ENCODE peak calls at places on chromosomes 7 and 10, in six cellular contexts. One of them, this sample, is unnamed.

GRCh38 chr7:51950811-51951210 is 634.2 kb upstream of the COBL start:
- DNase-seq in GM20000: no peak
- DNase-seq in HFFc6: no peak
- DNase-seq in AG20443: no peak
- DNase-seq in activated CD4-positive, alpha-beta T cell treated with anti-CD3 and anti-CD28 coated beads for 24 hours: no peak
- DNase-seq in activated CD4-positive, alpha-beta memory T cell treated with anti-CD3 and anti-CD28 coated beads, Interleukin-2, amount 10 ng/mL, durations not matched to agents 7 days and 5 days: no peak
- DNase-seq in this sample: peak

GRCh38 chr7:7164590-7164989 is 17.8 kb upstream of the C1GALT1 start:
- DNase-seq in GM20000: no peak
- DNase-seq in activated CD4-positive, alpha-beta T cell treated with anti-CD3 and anti-CD28 coated beads for 24 hours: no peak
- DNase-seq in AG20443: no peak
- DNase-seq in activated CD4-positive, alpha-beta memory T cell treated with anti-CD3 and anti-CD28 coated beads, Interleukin-2, amount 10 ng/mL, durations not matched to agents 7 days and 5 days: no peak
- DNase-seq in HFFc6: no peak
- DNase-seq in this sample: no peak

GRCh38 chr10:69389827-69390490 is 26.8 kb downstream of the TACR2 start:
- DNase-seq in activated CD4-positive, alpha-beta T cell treated with anti-CD3 and anti-CD28 coated beads for 24 hours: no peak
- DNase-seq in HFFc6: no peak
- DNase-seq in activated CD4-positive, alpha-beta memory T cell treated with anti-CD3 and anti-CD28 coated beads, Interleukin-2, amount 10 ng/mL, durations not matched to agents 7 days and 5 days: peak
- DNase-seq in AG20443: peak
- DNase-seq in GM20000: no peak
- DNase-seq in this sample: no peak

GRCh38 chr7:133480868-133481267 is 228.0 kb downstream of the EXOC4 start:
- DNase-seq in GM20000: no peak
- DNase-seq in AG20443: no peak
- DNase-seq in HFFc6: no peak
- DNase-seq in activated CD4-positive, alpha-beta memory T cell treated with anti-CD3 and anti-CD28 coated beads, Interleukin-2, amount 10 ng/mL, durations not matched to agents 7 days and 5 days: no peak
- DNase-seq in activated CD4-positive, alpha-beta T cell treated with anti-CD3 and anti-CD28 coated beads for 24 hours: no peak
- DNase-seq in this sample: no peak

GRCh38 chr7:2004841-2005351 is 227.8 kb downstream of the MAD1L1 start:
- DNase-seq in activated CD4-positive, alpha-beta memory T cell treated with anti-CD3 and anti-CD28 coated beads, Interleukin-2, amount 10 ng/mL, durations not matched to agents 7 days and 5 days: no peak
- DNase-seq in GM20000: no peak
- DNase-seq in activated CD4-positive, alpha-beta T cell treated with anti-CD3 and anti-CD28 coated beads for 24 hours: no peak
- DNase-seq in AG20443: no peak
- DNase-seq in HFFc6: no peak
- DNase-seq in this sample: no peak

GRCh38 chr7:17524746-17525145 is 226.3 kb downstream of the AHR start:
- DNase-seq in AG20443: no peak
- DNase-seq in GM20000: no peak
- DNase-seq in HFFc6: peak
- DNase-seq in activated CD4-positive, alpha-beta T cell treated with anti-CD3 and anti-CD28 coated beads for 24 hours: no peak
- DNase-seq in activated CD4-positive, alpha-beta memory T cell treated with anti-CD3 and anti-CD28 coated beads, Interleukin-2, amount 10 ng/mL, durations not matched to agents 7 days and 5 days: no peak
- DNase-seq in this sample: no peak

GRCh38 chr10:25564351-25564750 is 369.7 kb upstream of the MYO3A start:
- DNase-seq in activated CD4-positive, alpha-beta memory T cell treated with anti-CD3 and anti-CD28 coated beads, Interleukin-2, amount 10 ng/mL, durations not matched to agents 7 days and 5 days: no peak
- DNase-seq in activated CD4-positive, alpha-beta T cell treated with anti-CD3 and anti-CD28 coated beads for 24 hours: no peak
- DNase-seq in GM20000: no peak
- DNase-seq in HFFc6: no peak
- DNase-seq in AG20443: no peak
- DNase-seq in this sample: no peak

GRCh38 chr7:94041529-94041928 is 37.4 kb upstream of the BET1 start:
- DNase-seq in activated CD4-positive, alpha-beta T cell treated with anti-CD3 and anti-CD28 coated beads for 24 hours: no peak
- DNase-seq in HFFc6: peak
- DNase-seq in AG20443: no peak
- DNase-seq in activated CD4-positive, alpha-beta memory T cell treated with anti-CD3 and anti-CD28 coated beads, Interleukin-2, amount 10 ng/mL, durations not matched to agents 7 days and 5 days: no peak
- DNase-seq in GM20000: no peak
- DNase-seq in this sample: no peak

GRCh38 chr10:119643306-119644214 is 7.6 kb upstream of the BAG3 start:
- DNase-seq in activated CD4-positive, alpha-beta T cell treated with anti-CD3 and anti-CD28 coated beads for 24 hours: no peak
- DNase-seq in HFFc6: peak
- DNase-seq in GM20000: no peak
- DNase-seq in activated CD4-positive, alpha-beta memory T cell treated with anti-CD3 and anti-CD28 coated beads, Interleukin-2, amount 10 ng/mL, durations not matched to agents 7 days and 5 days: no peak
- DNase-seq in AG20443: peak
- DNase-seq in this sample: no peak

GRCh38 chr7:77765906-77766800 is 32.1 kb downstream of the TMEM60 start:
- DNase-seq in GM20000: no peak
- DNase-seq in HFFc6: peak
- DNase-seq in AG20443: no peak
- DNase-seq in activated CD4-positive, alpha-beta T cell treated with anti-CD3 and anti-CD28 coated beads for 24 hours: no peak
- DNase-seq in activated CD4-positive, alpha-beta memory T cell treated with anti-CD3 and anti-CD28 coated beads, Interleukin-2, amount 10 ng/mL, durations not matched to agents 7 days and 5 days: no peak
- DNase-seq in this sample: no peak

GRCh38 chr7:74657692-74658170 is at the start of gene GTF2I:
- DNase-seq in GM20000: no peak
- DNase-seq in HFFc6: no peak
- DNase-seq in activated CD4-positive, alpha-beta memory T cell treated with anti-CD3 and anti-CD28 coated beads, Interleukin-2, amount 10 ng/mL, durations not matched to agents 7 days and 5 days: no peak
- DNase-seq in activated CD4-positive, alpha-beta T cell treated with anti-CD3 and anti-CD28 coated beads for 24 hours: peak
- DNase-seq in AG20443: no peak
- DNase-seq in this sample: peak

GRCh38 chr7:104096683-104097082 is 107.2 kb upstream of the RELN start:
- DNase-seq in activated CD4-positive, alpha-beta memory T cell treated with anti-CD3 and anti-CD28 coated beads, Interleukin-2, amount 10 ng/mL, durations not matched to agents 7 days and 5 days: no peak
- DNase-seq in GM20000: no peak
- DNase-seq in AG20443: peak
- DNase-seq in HFFc6: peak
- DNase-seq in activated CD4-positive, alpha-beta T cell treated with anti-CD3 and anti-CD28 coated beads for 24 hours: no peak
- DNase-seq in this sample: peak

GRCh38 chr10:59687657-59688056 is 22.0 kb downstream of the SLC16A9 start:
- DNase-seq in HFFc6: no peak
- DNase-seq in AG20443: no peak
- DNase-seq in GM20000: no peak
- DNase-seq in activated CD4-positive, alpha-beta T cell treated with anti-CD3 and anti-CD28 coated beads for 24 hours: no peak
- DNase-seq in activated CD4-positive, alpha-beta memory T cell treated with anti-CD3 and anti-CD28 coated beads, Interleukin-2, amount 10 ng/mL, durations not matched to agents 7 days and 5 days: no peak
- DNase-seq in this sample: no peak

GRCh38 chr10:124917168-124917938 is 24.6 kb upstream of the ZRANB1 start:
- DNase-seq in HFFc6: peak
- DNase-seq in AG20443: peak
- DNase-seq in activated CD4-positive, alpha-beta T cell treated with anti-CD3 and anti-CD28 coated beads for 24 hours: no peak
- DNase-seq in GM20000: peak
- DNase-seq in activated CD4-positive, alpha-beta memory T cell treated with anti-CD3 and anti-CD28 coated beads, Interleukin-2, amount 10 ng/mL, durations not matched to agents 7 days and 5 days: peak
- DNase-seq in this sample: peak

GRCh38 chr7:81484266-81484665 is 285.6 kb downstream of the HGF start:
- DNase-seq in AG20443: peak
- DNase-seq in activated CD4-positive, alpha-beta T cell treated with anti-CD3 and anti-CD28 coated beads for 24 hours: no peak
- DNase-seq in activated CD4-positive, alpha-beta memory T cell treated with anti-CD3 and anti-CD28 coated beads, Interleukin-2, amount 10 ng/mL, durations not matched to agents 7 days and 5 days: no peak
- DNase-seq in HFFc6: peak
- DNase-seq in GM20000: no peak
- DNase-seq in this sample: no peak

GRCh38 chr10:84605802-84606201 is 277.4 kb downstream of the CCSER2 start:
- DNase-seq in activated CD4-positive, alpha-beta T cell treated with anti-CD3 and anti-CD28 coated beads for 24 hours: no peak
- DNase-seq in GM20000: no peak
- DNase-seq in AG20443: no peak
- DNase-seq in activated CD4-positive, alpha-beta memory T cell treated with anti-CD3 and anti-CD28 coated beads, Interleukin-2, amount 10 ng/mL, durations not matched to agents 7 days and 5 days: no peak
- DNase-seq in HFFc6: no peak
- DNase-seq in this sample: no peak

GRCh38 chr7:3558410-3558809 is 257.4 kb downstream of the SDK1 start:
- DNase-seq in AG20443: no peak
- DNase-seq in activated CD4-positive, alpha-beta memory T cell treated with anti-CD3 and anti-CD28 coated beads, Interleukin-2, amount 10 ng/mL, durations not matched to agents 7 days and 5 days: no peak
- DNase-seq in activated CD4-positive, alpha-beta T cell treated with anti-CD3 and anti-CD28 coated beads for 24 hours: no peak
- DNase-seq in GM20000: no peak
- DNase-seq in HFFc6: no peak
- DNase-seq in this sample: no peak

GRCh38 chr10:124650820-124651401 is 93.3 kb downstream of the FAM53B start:
- DNase-seq in activated CD4-positive, alpha-beta memory T cell treated with anti-CD3 and anti-CD28 coated beads, Interleukin-2, amount 10 ng/mL, durations not matched to agents 7 days and 5 days: peak
- DNase-seq in activated CD4-positive, alpha-beta T cell treated with anti-CD3 and anti-CD28 coated beads for 24 hours: peak
- DNase-seq in GM20000: peak
- DNase-seq in HFFc6: no peak
- DNase-seq in AG20443: no peak
- DNase-seq in this sample: no peak

GRCh38 chr10:83166344-83166743 is 973.0 kb upstream of the GHITM start:
- DNase-seq in AG20443: no peak
- DNase-seq in GM20000: no peak
- DNase-seq in activated CD4-positive, alpha-beta T cell treated with anti-CD3 and anti-CD28 coated beads for 24 hours: no peak
- DNase-seq in HFFc6: no peak
- DNase-seq in activated CD4-positive, alpha-beta memory T cell treated with anti-CD3 and anti-CD28 coated beads, Interleukin-2, amount 10 ng/mL, durations not matched to agents 7 days and 5 days: no peak
- DNase-seq in this sample: peak

GRCh38 chr7:150939052-150939810 is 38.9 kb downstream of the KCNH2 start:
- DNase-seq in GM20000: no peak
- DNase-seq in HFFc6: no peak
- DNase-seq in activated CD4-positive, alpha-beta T cell treated with anti-CD3 and anti-CD28 coated beads for 24 hours: no peak
- DNase-seq in AG20443: no peak
- DNase-seq in activated CD4-positive, alpha-beta memory T cell treated with anti-CD3 and anti-CD28 coated beads, Interleukin-2, amount 10 ng/mL, durations not matched to agents 7 days and 5 days: no peak
- DNase-seq in this sample: no peak

GRCh38 chr7:140137078-140137477 is 39.7 kb downstream of the KDM7A start:
- DNase-seq in GM20000: no peak
- DNase-seq in activated CD4-positive, alpha-beta T cell treated with anti-CD3 and anti-CD28 coated beads for 24 hours: no peak
- DNase-seq in HFFc6: no peak
- DNase-seq in AG20443: no peak
- DNase-seq in activated CD4-positive, alpha-beta memory T cell treated with anti-CD3 and anti-CD28 coated beads, Interleukin-2, amount 10 ng/mL, durations not matched to agents 7 days and 5 days: no peak
- DNase-seq in this sample: no peak

GRCh38 chr7:85025312-85025756 is 161.5 kb downstream of the SEMA3D start:
- DNase-seq in GM20000: no peak
- DNase-seq in activated CD4-positive, alpha-beta T cell treated with anti-CD3 and anti-CD28 coated beads for 24 hours: no peak
- DNase-seq in AG20443: no peak
- DNase-seq in activated CD4-positive, alpha-beta memory T cell treated with anti-CD3 and anti-CD28 coated beads, Interleukin-2, amount 10 ng/mL, durations not matched to agents 7 days and 5 days: no peak
- DNase-seq in HFFc6: no peak
- DNase-seq in this sample: no peak

GRCh38 chr10:50512743-50513416 is 110.9 kb downstream of the SGMS1 start:
- DNase-seq in AG20443: no peak
- DNase-seq in HFFc6: no peak
- DNase-seq in activated CD4-positive, alpha-beta T cell treated with anti-CD3 and anti-CD28 coated beads for 24 hours: no peak
- DNase-seq in activated CD4-positive, alpha-beta memory T cell treated with anti-CD3 and anti-CD28 coated beads, Interleukin-2, amount 10 ng/mL, durations not matched to agents 7 days and 5 days: peak
- DNase-seq in GM20000: peak
- DNase-seq in this sample: no peak

GRCh38 chr7:18685961-18686360 is 190.4 kb downstream of the HDAC9 start:
- DNase-seq in AG20443: no peak
- DNase-seq in activated CD4-positive, alpha-beta memory T cell treated with anti-CD3 and anti-CD28 coated beads, Interleukin-2, amount 10 ng/mL, durations not matched to agents 7 days and 5 days: no peak
- DNase-seq in activated CD4-positive, alpha-beta T cell treated with anti-CD3 and anti-CD28 coated beads for 24 hours: no peak
- DNase-seq in GM20000: no peak
- DNase-seq in HFFc6: no peak
- DNase-seq in this sample: no peak

GRCh38 chr7:116315803-116316202 is 105.5 kb downstream of the TES start:
- DNase-seq in activated CD4-positive, alpha-beta T cell treated with anti-CD3 and anti-CD28 coated beads for 24 hours: no peak
- DNase-seq in HFFc6: no peak
- DNase-seq in activated CD4-positive, alpha-beta memory T cell treated with anti-CD3 and anti-CD28 coated beads, Interleukin-2, amount 10 ng/mL, durations not matched to agents 7 days and 5 days: no peak
- DNase-seq in AG20443: no peak
- DNase-seq in GM20000: peak
- DNase-seq in this sample: no peak

GRCh38 chr7:122507591-122507990 is 191.3 kb downstream of the RNF133 start:
- DNase-seq in activated CD4-positive, alpha-beta T cell treated with anti-CD3 and anti-CD28 coated beads for 24 hours: no peak
- DNase-seq in GM20000: no peak
- DNase-seq in AG20443: no peak
- DNase-seq in HFFc6: no peak
- DNase-seq in activated CD4-positive, alpha-beta memory T cell treated with anti-CD3 and anti-CD28 coated beads, Interleukin-2, amount 10 ng/mL, durations not matched to agents 7 days and 5 days: no peak
- DNase-seq in this sample: no peak

GRCh38 chr7:15326044-15326644 is 235.7 kb downstream of the AGMO start:
- DNase-seq in GM20000: peak
- DNase-seq in activated CD4-positive, alpha-beta T cell treated with anti-CD3 and anti-CD28 coated beads for 24 hours: no peak
- DNase-seq in AG20443: peak
- DNase-seq in activated CD4-positive, alpha-beta memory T cell treated with anti-CD3 and anti-CD28 coated beads, Interleukin-2, amount 10 ng/mL, durations not matched to agents 7 days and 5 days: no peak
- DNase-seq in HFFc6: peak
- DNase-seq in this sample: peak